ENCODE peak calls at places on chromosome 6, in four cellular contexts. O is type B pancreatic cell; I is KBM-7; E is stimulated activated CD8-positive, alpha-beta memory T cell treated with anti-CD3 and anti-CD28 coated beads, Interleukin-15, amount 100 ng/mL, for 4 hours. D is an unnamed sample.

GRCh38 chr6:16146527-16146955 is 17.7 kb downstream of the MYLIP start:
- DNase-seq in O (no peak), I (no peak), E (no peak), D (no peak)

GRCh38 chr6:144423167-144423566 is 138.0 kb downstream of the UTRN start:
- DNase-seq in I (no peak), O (no peak), E (no peak), D (no peak)

GRCh38 chr6:6760054-6760453 is 171.5 kb downstream of the LY86 start:
- DNase-seq in I (no peak), E (no peak), O (no peak), D (no peak)

GRCh38 chr6:26104457-26105108 is 17.4 kb downstream of the HFE start:
- DNase-seq in O (no peak), I (no peak), E (no peak), D (no peak)

GRCh38 chr6:70312165-70312564 is 9.3 kb upstream of the COL9A1 start:
- DNase-seq in E (no peak), O (no peak), I (peak; percentile 75), D (no peak)

GRCh38 chr6:151576658-151577057 is 82.8 kb downstream of the CCDC170 start:
- DNase-seq in O (no peak), E (no peak), I (no peak), D (no peak)

GRCh38 chr6:36581716-36582115 is 12.4 kb upstream of the SRSF3 start:
- DNase-seq in O (no peak), E (no peak), I (no peak), D (no peak)

GRCh38 chr6:4369616-4370015 is 234.2 kb upstream of the ECI2 start:
- DNase-seq in O (no peak), E (no peak), I (no peak), D (no peak)

GRCh38 chr6:21740719-21741118 is 147.2 kb downstream of the SOX4 start:
- DNase-seq in I (no peak), O (no peak), E (no peak), D (no peak)

GRCh38 chr6:28322661-28323060 is 13.3 kb downstream of the ZSCAN31 start:
- DNase-seq in O (no peak), E (no peak), I (no peak), D (no peak)

GRCh38 chr6:106223300-106223930 is 102.1 kb downstream of the ATG5 start:
- DNase-seq in O (no peak), I (peak; percentile 66), E (peak; percentile 4), D (peak; percentile 74)

GRCh38 chr6:80321011-80321410 is 214.5 kb downstream of the BCKDHB start:
- DNase-seq in E (no peak), O (no peak), I (no peak), D (no peak)

GRCh38 chr6:126422912-126423311 is 83.0 kb downstream of the CENPW start:
- DNase-seq in E (no peak), O (no peak), I (no peak), D (no peak)

GRCh38 chr6:75855047-75855446 is 106.0 kb downstream of the MYO6 start:
- DNase-seq in O (no peak), I (peak; percentile 45), E (no peak), D (peak; percentile 50)

GRCh38 chr6:31691564-31692108 is 10.8 kb upstream of the LY6G5C start:
- DNase-seq in O (no peak), I (no peak), E (no peak), D (no peak)

D was measured in BE2C.